ENCODE peak calls at places on chromosomes 12 and 14, in seven cellular contexts. D is fibroblast of lung, A is DND-41, S is mammary epithelial cell, Z is GM23338, H is astrocyte, K is GM23248. R is an unnamed sample.

GRCh38 chr12:92144631-92145480 is 790 bp downstream of the BTG1 start:
- DNase-seq in K (peak; percentile 83), D (peak; percentile 74), S (peak; percentile 67), H (peak; percentile 63), Z (peak; percentile 40), A (peak; percentile 45), R (peak; percentile 84)

GRCh38 chr12:75666980-75667359 is 155.6 kb upstream of the KRR1 start:
- DNase-seq in D (peak; percentile 92), K (peak; percentile 84), S (peak; percentile 52), A (no peak), Z (no peak), H (peak; percentile 89), R (no peak)

GRCh38 chr12:66516133-66516532 is 162.7 kb downstream of the GRIP1 start:
- DNase-seq in H (peak; percentile 72), Z (peak; percentile 26), K (peak; percentile 19), A (no peak), D (peak; percentile 78), S (peak; percentile 51), R (no peak)

GRCh38 chr12:51827925-51828818 is 20.3 kb downstream of the FIGNL2 start:
- DNase-seq in K (peak; percentile 79), A (peak; percentile 47), D (peak; percentile 87), H (peak; percentile 81), S (peak; percentile 70), Z (no peak), R (peak; percentile 86)

GRCh38 chr12:121294151-121294889 is 2.2 kb downstream of the CAMKK2 start:
- DNase-seq in Z (no peak), D (no peak), A (no peak), K (no peak), S (no peak), H (no peak), R (no peak)

GRCh38 chr12:66848967-66849366 is 170.1 kb upstream of the GRIP1 start:
- DNase-seq in S (no peak), A (no peak), Z (peak; percentile 9), K (peak; percentile 2), D (no peak), H (no peak), R (no peak)

GRCh38 chr14:102838531-102838930 is 61.3 kb downstream of the TRAF3 start:
- DNase-seq in D (no peak), K (no peak), S (no peak), A (no peak), H (no peak), Z (peak; percentile 62), R (no peak)

GRCh38 chr14:31170411-31170810 is 37.2 kb downstream of the HECTD1 start:
- DNase-seq in H (peak; percentile 16), A (no peak), D (peak; percentile 35), S (peak; percentile 8), K (peak; percentile 53), Z (no peak), R (peak; percentile 25)

GRCh38 chr12:14854586-14855163 is 11.3 kb upstream of the ART4 start:
- DNase-seq in K (peak; percentile 72), S (no peak), D (no peak), H (no peak), A (no peak), Z (no peak), R (peak; percentile 57)

GRCh38 chr14:98725196-98725595 is 546.8 kb downstream of the BCL11B start:
- DNase-seq in D (no peak), H (no peak), Z (no peak), K (no peak), S (no peak), A (no peak), R (no peak)
- H2AFZ ChIP-seq in D (no peak overlapping the region), H (no peak overlapping the region), Z (peak overlapping the region; percentile 9), K (no peak overlapping the region), S (no peak overlapping the region), A (no peak overlapping the region), R (no peak overlapping the region)

DNA sequence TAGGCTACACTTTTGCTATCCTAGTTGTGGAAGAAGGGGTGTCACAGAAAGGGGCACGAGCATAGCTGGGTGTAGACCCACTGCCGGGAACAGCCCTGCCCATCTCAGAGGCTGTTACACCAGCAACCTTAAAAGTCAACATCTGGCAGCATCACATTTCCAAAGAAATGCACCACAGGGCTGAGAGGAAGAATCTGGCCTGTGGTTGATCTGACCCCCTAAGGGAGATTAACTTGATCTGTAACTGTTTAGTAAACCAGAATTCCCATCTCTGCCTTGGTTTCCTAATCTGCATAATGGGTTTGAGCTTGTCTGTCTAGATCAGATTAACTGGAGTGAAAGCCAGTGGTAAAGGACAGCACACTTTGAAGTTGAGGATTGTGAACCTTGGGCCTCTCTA is 1.3 kb downstream of the LRP1-AS start:
- DNase-seq in S (no peak), K (peak; percentile 35), H (no peak), D (no peak), Z (no peak), A (no peak), R (no peak)
- H3K4me1 ChIP-seq in S (peaks cover 14% of the 10 kb centered on the region), K (peaks cover 75% of the 10 kb centered on the region), H (peaks cover 32% of the 10 kb centered on the region), D (peaks cover 57% of the 10 kb centered on the region), Z (no peaks in the 10 kb centered on the region), A (no peaks in the 10 kb centered on the region), R (peaks cover 7% of the 10 kb centered on the region)

GRCh38 chr12:112333030-112333429 is 49.2 kb downstream of the HECTD4 start:
- DNase-seq in S (no peak), A (no peak), Z (no peak), D (no peak), K (no peak), H (no peak), R (no peak)
- TF ChIP-seq EZH2 in S (no peak), A (no peak), Z (no peak), D (no peak), K (no peak), H (no peak), R (no peak)

DNA sequence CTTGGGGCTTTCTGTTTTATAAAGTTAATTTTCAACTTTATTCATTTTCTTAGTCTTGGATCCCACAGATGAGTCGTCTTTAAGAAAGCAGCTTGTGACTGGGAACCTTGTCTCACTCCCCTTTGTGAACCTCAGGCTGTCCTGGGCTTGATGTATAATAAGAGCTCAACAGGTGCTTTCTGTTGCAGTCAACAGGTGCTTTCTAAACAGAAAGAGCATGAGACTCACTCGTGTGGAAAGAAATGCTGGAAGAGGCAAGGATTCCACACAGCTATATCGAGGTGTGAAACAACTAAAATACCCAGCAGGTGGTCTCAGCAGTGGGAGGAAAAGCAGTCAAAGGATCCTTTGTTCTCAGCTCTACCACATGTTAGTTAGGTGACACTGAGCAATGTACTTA is 398.9 kb downstream of the EGLN3 start:
- DNase-seq in D (no peak), A (no peak), K (no peak), H (no peak), Z (peak; percentile 48), S (no peak), R (no peak)
- H2AFZ ChIP-seq in D (no peak overlapping the region), A (no peak overlapping the region), K (no peak overlapping the region), H (no peak overlapping the region), Z (no peak overlapping the region), S (no peak overlapping the region), R (no peak overlapping the region)

GRCh38 chr12:96354326-96354725 is 45.9 kb downstream of the CDK17 start:
- DNase-seq in H (no peak), K (peak; percentile 47), A (no peak), S (no peak), Z (no peak), D (peak; percentile 29), R (no peak)
- H3K4me1 ChIP-seq in H (no peaks in the 10 kb centered on the region), K (peaks cover 60% of the 10 kb centered on the region), A (peaks cover 39% of the 10 kb centered on the region), S (peaks cover 8% of the 10 kb centered on the region), Z (no peaks in the 10 kb centered on the region), D (peaks cover 4% of the 10 kb centered on the region), R (no peaks in the 10 kb centered on the region)

DNA sequence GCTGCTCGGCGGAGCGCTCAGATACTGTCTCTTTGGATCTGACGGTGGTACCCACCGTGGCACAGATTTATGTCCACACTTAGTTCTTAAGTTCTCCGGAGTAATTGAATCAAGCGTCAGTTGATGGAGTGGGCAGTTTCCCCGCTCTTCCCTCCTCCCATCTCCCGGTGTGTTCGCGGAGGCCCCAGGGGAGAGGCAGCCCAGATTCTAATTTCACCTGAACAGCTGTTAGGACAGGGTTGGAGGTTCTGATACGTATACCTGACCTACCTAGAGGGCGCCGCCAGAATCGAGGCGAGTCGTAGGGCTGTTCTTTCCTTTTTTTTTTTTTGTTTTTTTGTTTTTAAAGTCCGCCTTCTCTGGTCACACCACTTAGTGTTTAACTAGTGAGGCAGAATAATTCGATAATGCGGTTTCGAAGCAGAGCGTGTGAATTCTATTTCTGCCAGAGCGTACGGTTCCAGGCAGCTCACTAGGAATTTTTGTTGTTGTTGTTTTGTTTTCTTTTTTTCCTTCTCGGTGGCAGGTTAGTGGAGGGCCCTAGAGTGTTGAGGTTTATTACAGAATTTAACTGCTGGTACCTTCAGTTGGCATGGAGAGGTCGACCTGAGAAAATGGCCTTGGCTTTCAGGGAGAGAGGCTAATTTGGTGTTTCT is 22.3 kb upstream of the GNS start:
- DNase-seq in D (peak; percentile 6), H (no peak), K (no peak), S (no peak), A (no peak), Z (peak; percentile 53), R (peak; percentile 53)
- TF ChIP-seq EZH2 in D (peak; percentile 94), H (peak; percentile 77), K (peak; percentile 92), S (peak; percentile 91), A (no peak), Z (peak; percentile 7), R (no peak)

DNA sequence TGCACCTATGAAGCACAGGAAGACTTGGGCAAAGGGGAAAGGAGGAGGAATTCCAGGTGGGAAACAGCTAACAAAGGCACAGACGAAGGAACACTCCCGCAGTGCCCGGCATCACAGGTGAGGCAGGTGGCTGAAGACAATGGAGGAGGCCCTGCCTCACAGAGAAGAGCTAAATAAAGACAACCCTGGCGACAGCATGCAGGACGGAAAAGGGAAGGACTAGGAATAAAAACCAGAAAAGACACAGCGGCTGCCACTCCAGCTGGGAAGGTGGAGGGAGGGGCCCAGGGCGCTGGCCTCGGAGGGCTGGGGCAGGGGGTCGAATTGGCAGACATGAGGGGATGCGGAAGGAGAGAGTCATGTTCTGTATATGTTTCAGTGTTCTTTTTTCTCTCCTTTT is 43.0 kb upstream of the ANO2 start:
- DNase-seq in D (no peak), Z (peak; percentile 52), S (no peak), K (no peak), H (no peak), A (no peak), R (no peak)
- H2AFZ ChIP-seq in D (no peak overlapping the region), Z (peak overlapping the region; percentile 97), S (no peak overlapping the region), K (no peak overlapping the region), H (no peak overlapping the region), A (no peak overlapping the region), R (no peak overlapping the region)

GRCh38 chr12:3149505-3150307 is 72.5 kb downstream of the TSPAN9 start:
- DNase-seq in Z (no peak), K (peak; percentile 43), A (no peak), H (no peak), D (no peak), S (no peak), R (no peak)
- H3K4me1 ChIP-seq in Z (peaks cover 46% of the 10 kb centered on the region), K (peaks cover 27% of the 10 kb centered on the region), A (no peaks in the 10 kb centered on the region), H (peaks cover 23% of the 10 kb centered on the region), D (peaks cover 8% of the 10 kb centered on the region), S (no peaks in the 10 kb centered on the region), R (no peaks in the 10 kb centered on the region)